ENCODE peak calls at places on chromosomes 3 and 15, in seven cellular contexts. O, Q, T, G, U, C and M are unnamed samples.

GRCh38 chr15:78322724-78323395 is 17.3 kb upstream of the CRABP1 start:
- DNase-seq in T (no peak), G (no peak), U (no peak), O (no peak), Q (no peak), C (peak), M (no peak)

GRCh38 chr3:140863481-140864084 is 78.1 kb upstream of the SLC25A36 start:
- DNase-seq in C (peak), U (peak), Q (peak), T (peak), O (peak), G (peak), M (peak)

GRCh38 chr3:161914703-161915102 is 418.1 kb downstream of the OTOL1 start:
- DNase-seq in U (peak), O (peak), Q (peak), T (peak), C (peak), G (peak), M (no peak)

GRCh38 chr15:56871180-56871579 is 47.3 kb upstream of the TCF12 start:
- DNase-seq in U (peak), T (no peak), G (no peak), O (peak), C (no peak), Q (peak), M (no peak)

GRCh38 chr3:47678446-47679338 is 100.0 kb upstream of the CSPG5 start:
- DNase-seq in Q (no peak), T (no peak), O (no peak), G (no peak), U (no peak), C (no peak), M (no peak)

GRCh38 chr3:197847866-197848401 is 56.9 kb downstream of the LRCH3 start:
- DNase-seq in Q (peak), O (no peak), T (no peak), G (no peak), C (no peak), U (peak), M (peak)

GRCh38 chr3:168024537-168024941 is 71.2 kb downstream of the GOLIM4 start:
- DNase-seq in C (no peak), U (peak), Q (peak), G (no peak), T (no peak), O (peak), M (no peak)

GRCh38 chr15:78353093-78353492 is 12.9 kb downstream of the CRABP1 start:
- DNase-seq in C (no peak), Q (no peak), G (no peak), O (no peak), T (no peak), U (peak), M (no peak)

GRCh38 chr15:80177151-80177550 is 24.4 kb downstream of the FAH start:
- DNase-seq in Q (peak), U (no peak), O (no peak), T (no peak), C (no peak), G (no peak), M (no peak)

GRCh38 chr15:54082836-54083492 is 104.7 kb downstream of the UNC13C start:
- DNase-seq in G (no peak), C (peak), Q (no peak), U (peak), O (no peak), T (peak), M (peak)
- TF ChIP-seq CTCF in G (peak), C (peak), Q (peak), U (peak), O (no peak), T (peak), M (peak)

GRCh38 chr3:45545476-45545875 is 49.1 kb upstream of the LIMD1 start:
- DNase-seq in C (no peak), U (peak), Q (peak), O (no peak), T (no peak), G (peak), M (no peak)

GRCh38 chr3:45546223-45546622 is 48.3 kb upstream of the LIMD1 start:
- DNase-seq in O (no peak), G (no peak), U (no peak), C (no peak), T (no peak), Q (no peak), M (no peak)

GRCh38 chr3:45547202-45547701 is 47.3 kb upstream of the LIMD1 start:
- DNase-seq in U (no peak), O (no peak), C (no peak), Q (no peak), T (no peak), G (no peak), M (no peak)

GRCh38 chr3:45547764-45548683 is 46.5 kb upstream of the LIMD1 start:
- DNase-seq in G (peak), Q (peak), O (no peak), U (no peak), C (no peak), T (no peak), M (no peak)

GRCh38 chr3:45546636-45547201 is 47.8 kb upstream of the LIMD1 start:
- DNase-seq in U (no peak), G (no peak), O (no peak), T (peak), C (peak), Q (no peak), M (no peak)
- TF ChIP-seq CTCF in U (peak), G (no peak), O (peak), T (peak), C (peak), Q (peak), M (peak)

GRCh38 chr3:9100132-9100894 is 137.0 kb upstream of the RAD18 start:
- DNase-seq in G (no peak), T (no peak), Q (no peak), O (no peak), C (no peak), U (no peak), M (peak)

GRCh38 chr3:9104121-9104520 is 140.8 kb upstream of the RAD18 start:
- DNase-seq in T (no peak), O (no peak), C (no peak), G (no peak), U (no peak), Q (no peak), M (no peak)

GRCh38 chr3:9099711-9100110 is 136.4 kb upstream of the RAD18 start:
- DNase-seq in G (no peak), U (no peak), T (no peak), Q (no peak), C (no peak), O (no peak), M (no peak)

GRCh38 chr3:9101286-9101685 is 138.0 kb upstream of the RAD18 start:
- DNase-seq in T (no peak), O (no peak), U (no peak), G (no peak), Q (no peak), C (no peak), M (no peak)

GRCh38 chr3:9102240-9102841 is 139.1 kb upstream of the RAD18 start:
- DNase-seq in C (peak), G (no peak), T (peak), Q (no peak), U (no peak), O (no peak), M (no peak)
- TF ChIP-seq CTCF in C (no peak), G (no peak), T (no peak), Q (no peak), U (no peak), O (no peak), M (no peak)

GRCh38 chr3:46461971-46462910 is 2.5 kb downstream of the LTF start:
- DNase-seq in O (no peak), G (no peak), Q (peak), C (no peak), T (no peak), U (peak), M (no peak)
- TF ChIP-seq CTCF in O (no peak), G (no peak), Q (peak), C (no peak), T (no peak), U (peak), M (no peak)

GRCh38 chr15:52336530-52336929 is 40.9 kb upstream of the MYO5C start:
- DNase-seq in O (no peak), C (no peak), Q (no peak), U (no peak), G (no peak), T (no peak), M (no peak)
- TF ChIP-seq CTCF in O (no peak), C (no peak), Q (no peak), U (no peak), G (no peak), T (no peak), M (no peak)

GRCh38 chr15:65400760-65401606 is 21.8 kb downstream of the IGDCC4 start:
- DNase-seq in T (peak), Q (peak), O (peak), C (peak), U (peak), G (peak), M (peak)
- TF ChIP-seq CTCF in T (peak), Q (peak), O (peak), C (peak), U (peak), G (peak), M (peak)

GRCh38 chr3:46276497-46277099 is 34.3 kb downstream of the CCR3 start:
- DNase-seq in Q (no peak), O (no peak), U (no peak), G (peak), C (peak), T (peak), M (peak)
- TF ChIP-seq CTCF in Q (peak), O (peak), U (peak), G (peak), C (peak), T (peak), M (peak)